ENCODE peak calls at places on chromosome 4, in four cellular contexts. C is K562, M is GM12878, Z is SK-N-SH. W is an unnamed sample.

GRCh38 chr4:117957570-117957969 is 76.7 kb upstream of the NDST3 start:
- DNase-seq in C (no peak), M (no peak), Z (no peak), W (no peak)

GRCh38 chr4:129545599-129546278 is 449.8 kb downstream of the C4orf33 start:
- DNase-seq in C (no peak), M (no peak), Z (no peak), W (peak)

GRCh38 chr4:165684177-165684870 is 188.7 kb upstream of the TLL1 start:
- DNase-seq in C (no peak), M (no peak), Z (no peak), W (no peak)

GRCh38 chr4:25452081-25452480 is 75.0 kb downstream of the ANAPC4 start:
- DNase-seq in C (no peak), M (no peak), Z (no peak), W (no peak)

GRCh38 chr4:151806511-151806927 is 45.7 kb upstream of the GATB start:
- DNase-seq in C (no peak), M (no peak), Z (no peak), W (peak)

GRCh38 chr4:152936446-152937279 is 540 bp downstream of the FHDC1 start:
- DNase-seq in C (peak), M (no peak), Z (peak), W (peak)

GRCh38 chr4:10173039-10173753 is 56.6 kb upstream of the WDR1 start:
- DNase-seq in C (peak), M (no peak), Z (no peak), W (peak)

GRCh38 chr4:8281519-8282133 is 12.1 kb downstream of the HTRA3 start:
- DNase-seq in C (no peak), M (no peak), Z (no peak), W (no peak)

GRCh38 chr4:98642991-98643426 is 15.4 kb downstream of the TSPAN5 start:
- DNase-seq in C (no peak), M (no peak), Z (no peak), W (no peak)

GRCh38 chr4:101968364-101968763 is 177.8 kb downstream of the BANK1 start:
- DNase-seq in C (no peak), M (no peak), Z (no peak), W (no peak)

GRCh38 chr4:89871211-89871610 is 23.4 kb upstream of the MMRN1 start:
- DNase-seq in C (no peak), M (no peak), Z (no peak), W (no peak)

GRCh38 chr4:74320559-74321118 is 12.4 kb downstream of the EPGN start:
- DNase-seq in C (peak), M (peak), Z (peak), W (peak)

GRCh38 chr4:72375050-72375736 is 193.8 kb downstream of the ADAMTS3 start:
- DNase-seq in C (peak), M (no peak), Z (no peak), W (peak)

GRCh38 chr4:16826397-16826910 is 72.0 kb downstream of the LDB2 start:
- DNase-seq in C (no peak), M (no peak), Z (no peak), W (no peak)

GRCh38 chr4:183503497-183504063 is 1.3 kb upstream of the ING2 start:
- DNase-seq in C (no peak), M (peak), Z (no peak), W (no peak)

GRCh38 chr4:59553063-59553738 is 1646.9 kb upstream of the ADGRL3 start:
- DNase-seq in C (no peak), M (peak), Z (peak), W (no peak)

GRCh38 chr4:143270266-143270838 is 66.3 kb upstream of the GAB1 start:
- DNase-seq in C (no peak), M (no peak), Z (no peak), W (no peak)

GRCh38 chr4:93448691-93449293 is 379.8 kb upstream of the ATOH1 start:
- DNase-seq in C (no peak), M (no peak), Z (no peak), W (no peak)

GRCh38 chr4:60133414-60133813 is 1066.7 kb upstream of the ADGRL3 start:
- DNase-seq in C (no peak), M (no peak), Z (no peak), W (no peak)

GRCh38 chr4:602559-602942 is 22.8 kb upstream of the PDE6B start:
- DNase-seq in C (peak), M (no peak), Z (peak), W (peak)

GRCh38 chr4:77385124-77385969 is 220.3 kb upstream of the CXCL13 start:
- DNase-seq in C (peak), M (peak), Z (peak), W (peak)

GRCh38 chr4:7343950-7344349 is 90.8 kb downstream of the PSAPL1 start:
- DNase-seq in C (no peak), M (no peak), Z (no peak), W (no peak)

GRCh38 chr4:70709551-70710080 is 12.1 kb upstream of the RUFY3 start:
- DNase-seq in C (no peak), M (no peak), Z (no peak), W (no peak)
- TF ChIP-seq JUND in C (no peak), M (no peak), Z (no peak), W (no peak)

GRCh38 chr4:140085924-140086323 is 68.1 kb downstream of the MAML3 start:
- DNase-seq in C (no peak), M (no peak), Z (no peak), W (no peak)

GRCh38 chr4:140083320-140083719 is 70.7 kb downstream of the MAML3 start:
- DNase-seq in C (no peak), M (no peak), Z (no peak), W (no peak)

GRCh38 chr4:140082399-140082758 is 71.6 kb downstream of the MAML3 start:
- DNase-seq in C (no peak), M (no peak), Z (peak), W (no peak)

GRCh38 chr4:140084426-140084825 is 69.6 kb downstream of the MAML3 start:
- DNase-seq in C (no peak), M (no peak), Z (no peak), W (no peak)

GRCh38 chr4:140085062-140085622 is 68.8 kb downstream of the MAML3 start:
- DNase-seq in C (no peak), M (no peak), Z (no peak), W (no peak)
- TF ChIP-seq JUND in C (no peak), M (no peak), Z (no peak), W (no peak)

DNA sequence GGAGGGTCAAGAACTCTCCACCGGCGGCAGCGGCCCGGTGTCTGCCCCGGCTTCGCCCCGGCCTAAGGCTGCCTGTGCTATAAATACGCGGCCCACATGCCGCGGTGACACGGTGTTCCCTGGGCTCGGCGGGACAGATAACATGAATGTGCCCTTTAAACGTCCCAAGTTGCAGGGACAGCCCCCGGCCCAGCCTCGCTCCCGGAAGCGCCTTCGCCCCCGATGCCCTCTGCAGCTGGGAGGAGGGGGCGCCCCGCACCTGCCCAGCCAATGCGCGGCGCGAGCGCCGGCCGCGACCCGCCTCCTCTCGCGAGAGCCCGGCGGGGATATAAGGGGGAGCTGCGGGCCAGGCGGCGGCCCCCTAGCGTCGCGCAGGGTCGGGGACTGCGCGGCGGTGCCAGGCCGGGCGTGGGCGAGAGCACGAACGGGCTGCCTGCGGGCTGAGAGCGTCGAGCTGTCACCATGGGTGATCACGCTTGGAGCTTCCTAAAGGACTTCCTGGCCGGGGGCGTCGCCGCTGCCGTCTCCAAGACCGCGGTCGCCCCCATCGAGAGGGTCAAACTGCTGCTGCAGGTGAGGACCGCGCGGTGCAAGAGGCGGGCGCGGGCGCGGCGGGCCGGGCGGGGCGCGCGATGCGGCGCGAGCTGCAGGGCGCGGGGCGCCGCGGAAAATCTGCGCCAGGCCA is at the start of gene SLC25A4:
- DNase-seq in C (peak), M (peak), Z (peak), W (peak)
- TF ChIP-seq JUND in C (no peak), M (no peak), Z (no peak), W (no peak)

DNA sequence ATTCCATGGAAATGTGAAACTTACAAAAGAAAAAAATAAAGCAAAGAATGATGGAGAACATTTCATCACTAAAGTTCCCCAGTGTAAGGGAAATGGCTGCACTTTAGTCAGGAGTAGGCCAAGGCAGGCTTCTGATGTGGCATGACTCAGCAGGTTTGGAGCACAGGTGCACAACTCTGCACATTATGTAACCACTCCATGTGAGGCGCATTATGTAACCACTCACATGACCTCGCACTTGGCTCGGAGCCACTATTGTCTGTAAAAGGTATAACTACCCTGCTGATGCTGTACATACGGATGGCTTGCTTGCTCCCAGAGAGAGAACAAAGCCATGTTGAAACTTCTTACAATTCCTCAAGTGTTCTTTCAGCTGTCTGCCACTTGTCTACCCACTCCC is 727.6 kb downstream of the TRAM1L1 start:
- DNase-seq in C (peak), M (no peak), Z (no peak), W (no peak)
- TF ChIP-seq JUND in C (no peak), M (no peak), Z (no peak), W (no peak)

DNA sequence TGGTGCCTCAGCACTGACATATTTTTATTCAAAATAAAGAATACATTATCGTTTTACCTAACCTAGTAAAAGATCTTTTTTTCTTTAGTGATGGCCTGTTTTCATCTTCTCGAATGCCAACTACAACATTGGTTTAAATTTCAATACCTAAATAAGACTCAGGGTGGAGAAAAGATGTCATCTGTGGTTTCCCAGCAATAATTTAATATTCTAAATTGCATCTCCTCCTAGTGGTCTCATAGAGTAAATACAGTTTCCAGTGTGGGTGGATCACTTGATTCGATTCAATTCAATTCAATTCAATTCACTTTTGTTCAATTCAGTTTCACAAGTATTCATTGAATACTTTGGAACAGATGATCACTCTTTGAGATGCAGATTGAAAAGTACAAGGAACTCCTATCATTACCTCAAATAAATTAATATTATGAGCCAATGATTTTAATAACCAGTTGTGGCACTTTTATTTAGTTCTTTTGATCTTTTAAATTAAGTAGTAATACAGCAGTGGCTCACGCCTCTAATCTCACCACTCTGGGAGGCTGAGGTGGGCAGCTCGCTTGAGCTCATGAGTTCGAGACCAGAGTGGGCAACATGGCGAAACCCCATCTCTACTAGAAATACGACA is 427.2 kb downstream of the FAT4 start:
- DNase-seq in C (no peak), M (no peak), Z (peak), W (peak)
- TF ChIP-seq JUND in C (no peak), M (no peak), Z (no peak), W (no peak)

GRCh38 chr4:108828620-108829019 is 65.8 kb upstream of the ETNPPL start:
- DNase-seq in C (peak), M (no peak), Z (no peak), W (no peak)

GRCh38 chr4:108829981-108830492 is 67.2 kb upstream of the ETNPPL start:
- DNase-seq in C (no peak), M (no peak), Z (no peak), W (no peak)

GRCh38 chr4:108834167-108834566 is 71.3 kb upstream of the ETNPPL start:
- DNase-seq in C (peak), M (no peak), Z (no peak), W (no peak)

GRCh38 chr4:108833041-108833440 is 70.2 kb upstream of the ETNPPL start:
- DNase-seq in C (no peak), M (no peak), Z (no peak), W (no peak)

GRCh38 chr4:108830509-108831244 is 67.8 kb upstream of the ETNPPL start:
- DNase-seq in C (peak), M (no peak), Z (no peak), W (no peak)
- TF ChIP-seq JUND in C (no peak), M (no peak), Z (no peak), W (no peak)

GRCh38 chr4:184826315-184827266 is 823 bp upstream of the ACSL1 start:
- DNase-seq in C (peak), M (no peak), Z (no peak), W (no peak)

GRCh38 chr4:184822356-184822755 is 3.4 kb downstream of the ACSL1 start:
- DNase-seq in C (no peak), M (no peak), Z (no peak), W (no peak)

GRCh38 chr4:184824081-184824775 is 1.5 kb downstream of the ACSL1 start:
- DNase-seq in C (no peak), M (no peak), Z (no peak), W (no peak)

GRCh38 chr4:184825394-184826314 is at the start of gene ACSL1:
- DNase-seq in C (peak), M (no peak), Z (peak), W (peak)

GRCh38 chr4:184824776-184825393 is 883 bp downstream of the ACSL1 start:
- DNase-seq in C (no peak), M (no peak), Z (no peak), W (no peak)
- TF ChIP-seq JUND in C (no peak), M (no peak), Z (no peak), W (no peak)

GRCh38 chr4:27088491-27088890 is 227.8 kb downstream of the STIM2 start:
- DNase-seq in C (no peak), M (no peak), Z (no peak), W (no peak)

GRCh38 chr4:27081675-27082579 is 221.3 kb downstream of the STIM2 start:
- DNase-seq in C (no peak), M (peak), Z (no peak), W (no peak)

GRCh38 chr4:27082786-27083185 is 222.1 kb downstream of the STIM2 start:
- DNase-seq in C (no peak), M (no peak), Z (no peak), W (no peak)

GRCh38 chr4:27087306-27088045 is 226.8 kb downstream of the STIM2 start:
- DNase-seq in C (no peak), M (no peak), Z (no peak), W (no peak)

GRCh38 chr4:27084685-27085356 is 224.2 kb downstream of the STIM2 start:
- DNase-seq in C (peak), M (no peak), Z (peak), W (no peak)
- TF ChIP-seq JUND in C (no peak), M (no peak), Z (no peak), W (no peak)

W was measured in T47D.